ENCODE peak calls at places on chromosomes 5 and 9, in four cellular contexts. F is stimulated activated CD4-positive, alpha-beta T cell treated with anti-CD3 and anti-CD28 coated beads, Interleukin-1b, Interleukin-23, amount 100 ng/mL, for 1 hour; K is stimulated activated CD8-positive, alpha-beta memory T cell treated with anti-CD3 and anti-CD28 coated beads, Interleukin-12 subunit alpha, Interleukin-12 subunit beta, amount 100 ng/mL, for 4 hours; B is HTR-8/SVneo. S is an unnamed sample.

GRCh38 chr9:129042016-129042415 is 5.6 kb downstream of the MIGA2 start:
- DNase-seq in K (no peak), B (no peak), F (no peak), S (no peak)

GRCh38 chr5:78283105-78283504 is 11.4 kb downstream of the AP3B1 start:
- DNase-seq in B (no peak), F (no peak), K (no peak), S (no peak)

GRCh38 chr9:82021198-82021597 is 32.6 kb downstream of the SPATA31D1 start:
- DNase-seq in B (peak; percentile 3), F (no peak), K (no peak), S (no peak)

GRCh38 chr5:72596956-72597355 is 89.7 kb upstream of the ZNF366 start:
- DNase-seq in F (no peak), K (no peak), B (no peak), S (no peak)

GRCh38 chr9:114484854-114485443 is 20.3 kb downstream of the WHRN start:
- DNase-seq in F (peak; percentile 7), B (peak; percentile 37), K (peak; percentile 9), S (no peak)

GRCh38 chr5:132253008-132253441 is 4.5 kb upstream of the PDLIM4 start:
- DNase-seq in K (no peak), F (no peak), B (no peak), S (no peak)

GRCh38 chr5:153237671-153238332 is 252.7 kb upstream of the GRIA1 start:
- DNase-seq in F (no peak), K (no peak), B (no peak), S (no peak)

GRCh38 chr5:10457682-10458574 is 16.2 kb downstream of the ROPN1L start:
- DNase-seq in B (no peak), K (no peak), F (no peak), S (no peak)

GRCh38 chr5:73338201-73339126 is 110.1 kb downstream of the FOXD1 start:
- DNase-seq in K (no peak), B (no peak), F (no peak), S (no peak)

GRCh38 chr5:32506251-32506661 is 61.7 kb upstream of the ZFR start:
- DNase-seq in B (no peak), F (no peak), K (no peak), S (no peak)